ENCODE peak calls at places on chromosomes 12 and 14, in six cellular contexts. M is OCI-LY7; N is neuronal stem cell; L is stomach; V is Peyer's patch; A is effector memory CD4-positive, alpha-beta T cell. E is an unnamed sample. For H3K4me1 and H3K36me3, the result is how much of the 10 kb centered on the place peaks cover.

GRCh38 chr12:124646385-124647230 is 79.2 kb upstream of the NCOR2 start:
- DNase-seq in M (no peak), N (no peak), L (no peak), V (no peak), A (no peak), E (no peak)

GRCh38 chr14:64727551-64728071 is 23.4 kb downstream of the PLEKHG3 start:
- DNase-seq in M (no peak), N (no peak), L (no peak), V (peak), A (no peak), E (no peak)

GRCh38 chr14:50045837-50046236 is 70.5 kb downstream of the VCPKMT start:
- DNase-seq in M (no peak), N (no peak), L (no peak), V (no peak), A (no peak), E (no peak)

GRCh38 chr14:49303952-49304516 is 282.1 kb downstream of the RPS29 start:
- DNase-seq in M (peak), N (peak), L (no peak), V (no peak), A (no peak), E (no peak)

GRCh38 chr14:96085369-96085768 is 46.2 kb downstream of the C14orf132 start:
- DNase-seq in M (no peak), N (no peak), L (no peak), V (no peak), A (no peak), E (no peak)

GRCh38 chr14:104893435-104894207 is 28.6 kb downstream of the CEP170B start:
- DNase-seq in M (peak), N (no peak), L (peak), V (peak), A (no peak), E (no peak)

GRCh38 chr12:90102957-90103652 is 394.5 kb upstream of the ATP2B1 start:
- DNase-seq in M (peak), N (no peak), L (no peak), V (no peak), A (no peak), E (peak)

GRCh38 chr14:71932229-71932951 is at the start of gene RGS6:
- DNase-seq in M (no peak), N (peak), L (peak), V (peak), A (no peak), E (no peak)

GRCh38 chr12:42426733-42427132 is 100.8 kb downstream of the PPHLN1 start:
- DNase-seq in M (no peak), N (no peak), L (no peak), V (no peak), A (no peak), E (no peak)

GRCh38 chr12:23555180-23555784 is 394.2 kb downstream of the SOX5 start:
- DNase-seq in M (no peak), N (no peak), L (no peak), V (no peak), A (no peak), E (no peak)

DNA sequence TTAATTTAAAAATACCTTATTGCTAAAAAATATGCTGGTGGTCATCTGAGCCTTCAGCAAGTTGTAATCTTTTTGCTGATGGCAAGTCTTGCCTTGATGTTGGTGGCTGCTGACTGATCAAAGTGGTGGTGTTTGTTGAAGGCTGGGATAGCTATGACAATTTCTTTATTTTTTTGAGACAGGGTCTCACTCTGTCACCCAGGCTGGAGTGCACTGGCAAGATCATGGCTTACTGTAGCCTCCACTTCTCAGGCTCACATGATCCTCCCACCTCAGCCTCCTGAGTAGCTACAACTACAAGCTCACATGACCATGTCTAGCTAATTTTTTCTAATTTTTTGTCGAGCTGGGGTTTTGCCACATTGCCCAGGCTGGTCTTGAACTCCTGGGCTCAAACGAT is 24.8 kb downstream of the PRORP start:
- DNase-seq in M (no peak), N (no peak), L (no peak), V (no peak), A (no peak), E (no peak)
- H3K4me1 ChIP-seq in M (under half), N (under half), L (under half), V (under half), A (under half), E (under half)

GRCh38 chr14:21209185-21209584 is 53.3 kb upstream of the OR5AU1 start:
- DNase-seq in M (no peak), N (no peak), L (no peak), V (no peak), A (no peak), E (no peak)
- H3K36me3 ChIP-seq in M (half or more), N (half or more), L (under half), V (half or more), A (half or more), E (half or more)

DNA sequence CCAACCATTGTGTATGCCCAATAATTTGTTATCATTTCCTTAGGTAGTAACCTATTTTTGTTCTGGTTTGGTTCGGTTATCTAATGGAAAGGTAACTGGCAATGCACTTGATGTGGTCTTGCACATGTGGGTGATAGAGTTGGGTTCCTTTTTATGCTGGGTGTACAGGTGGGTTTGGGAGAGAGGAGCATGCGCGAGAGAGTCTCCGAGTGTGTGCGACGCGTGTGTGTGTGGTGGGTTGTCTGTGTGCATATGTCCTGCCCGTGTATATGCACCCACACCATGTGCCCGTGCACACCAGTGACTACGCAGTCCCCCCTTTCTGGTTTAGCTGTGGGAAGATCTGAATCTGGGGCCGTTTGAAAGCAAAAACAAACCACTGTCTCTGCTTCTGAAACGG is 102.6 kb upstream of the FKBP4 start:
- DNase-seq in M (no peak), N (no peak), L (no peak), V (no peak), A (no peak), E (no peak)
- H3K4me3 ChIP-seq in M (no peak), N (no peak), L (peak), V (peak), A (peak), E (peak)

GRCh38 chr14:99592394-99592793 is 11.6 kb downstream of the CCDC85C start:
- DNase-seq in M (no peak), N (no peak), L (no peak), V (no peak), A (no peak), E (no peak)
- H3K4me1 ChIP-seq in M (under half), N (under half), L (half or more), V (half or more), A (under half), E (under half)

GRCh38 chr12:103944964-103945363 is 14.8 kb downstream of the HSP90B1 start:
- DNase-seq in M (no peak), N (no peak), L (no peak), V (no peak), A (no peak), E (no peak)

GRCh38 chr12:103952497-103952896 is 13.2 kb upstream of the TDG start:
- DNase-seq in M (no peak), N (no peak), L (no peak), V (no peak), A (no peak), E (no peak)

GRCh38 chr12:103947871-103948555 is 17.7 kb upstream of the TDG start:
- DNase-seq in M (no peak), N (no peak), L (no peak), V (no peak), A (no peak), E (no peak)

GRCh38 chr12:103948746-103949406 is 16.8 kb upstream of the TDG start:
- DNase-seq in M (no peak), N (no peak), L (no peak), V (no peak), A (no peak), E (no peak)
- H3K36me3 ChIP-seq in M (half or more), N (half or more), L (half or more), V (half or more), A (half or more), E (half or more)

DNA sequence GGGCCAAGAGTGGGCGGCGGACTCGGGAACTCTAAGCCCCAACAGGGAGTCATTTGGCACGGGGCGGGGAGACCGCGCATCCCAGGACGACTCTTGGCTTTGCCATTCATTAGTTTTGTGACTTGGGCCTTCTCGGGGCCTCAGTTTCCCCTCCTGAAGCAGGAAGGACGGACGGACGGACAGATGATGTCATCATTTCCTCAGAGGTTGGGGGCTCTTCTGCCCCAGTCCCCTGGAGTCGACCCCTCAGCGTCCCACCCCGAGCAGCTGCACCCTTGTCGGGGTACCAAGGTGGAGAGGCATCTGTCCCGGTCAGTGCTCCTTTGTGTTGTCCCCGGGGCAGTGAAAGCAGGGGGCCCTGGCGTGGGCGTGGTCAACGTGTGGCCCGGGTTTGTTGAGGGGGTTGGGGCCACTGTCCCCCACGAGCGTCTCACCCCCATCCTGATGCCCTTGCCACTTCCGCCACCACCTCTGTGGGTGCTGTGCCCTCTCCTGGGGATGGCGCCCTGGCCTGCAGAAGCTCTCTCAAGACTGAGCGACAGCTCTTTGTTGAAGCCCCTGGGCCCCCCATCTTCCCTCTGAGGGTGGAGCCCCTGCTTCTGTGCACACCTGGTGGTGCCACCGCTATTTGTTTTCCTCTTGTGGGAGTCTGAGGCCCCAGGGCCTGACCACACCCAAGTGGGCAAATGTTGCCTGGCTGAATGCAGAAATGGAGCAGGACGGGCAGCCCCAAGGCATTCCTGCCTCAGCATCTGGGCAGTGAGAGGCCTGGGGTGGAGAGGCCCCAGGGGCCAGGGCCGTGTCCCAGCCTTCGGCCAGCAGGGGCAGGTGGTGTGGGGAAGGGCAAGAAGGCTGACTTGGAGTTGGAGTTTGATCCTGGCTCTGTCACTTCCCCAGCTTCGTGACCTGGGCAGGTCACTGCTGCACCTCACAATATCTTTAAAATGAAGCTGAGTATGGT is 896 bp downstream of the HHIPL1 start:
- DNase-seq in M (no peak), N (no peak), L (no peak), V (no peak), A (no peak), E (no peak)
- H3K4me3 ChIP-seq in M (no peak), N (peak), L (peak), V (peak), A (no peak), E (no peak)

DNA sequence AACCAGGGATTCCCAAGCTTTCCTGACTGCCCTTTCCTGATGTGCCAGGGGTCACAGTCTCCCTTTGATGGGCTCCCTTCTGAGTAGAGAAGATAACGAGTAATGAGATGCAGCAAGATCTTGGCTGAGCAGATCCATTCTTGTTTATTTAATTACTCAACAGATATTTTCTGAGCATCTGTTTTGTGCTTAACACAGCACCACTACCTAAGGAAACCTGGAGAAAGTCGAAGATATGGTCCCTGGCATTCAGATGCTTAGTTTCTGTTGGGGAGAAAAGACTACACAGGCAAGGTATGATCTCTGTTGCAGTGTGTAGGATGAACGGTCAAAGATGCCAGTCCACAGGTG is 3.9 kb downstream of the AJUBA start:
- DNase-seq in M (no peak), N (no peak), L (no peak), V (no peak), A (no peak), E (no peak)
- H3K4me1 ChIP-seq in M (under half), N (under half), L (half or more), V (half or more), A (under half), E (under half)

GRCh38 chr14:74551001-74551400 is 57.4 kb downstream of the ISCA2 start:
- DNase-seq in M (no peak), N (no peak), L (no peak), V (no peak), A (no peak), E (no peak)
- H3K36me3 ChIP-seq in M (under half), N (under half), L (under half), V (under half), A (under half), E (under half)